ENCODE peak calls at places on chromosome 17, in six cellular contexts. One of them, this sample, is unnamed.

GRCh38 chr17:17609121-17609520 is 17.6 kb upstream of the PEMT start:
- DNase-seq in nephron progenitor cell: no peak
- DNase-seq in stimulated activated CD8-positive, alpha-beta memory T cell treated with anti-CD3 and anti-CD28 coated beads, Interleukin-7, amount 100 ng/mL, for 1 hour: no peak
- DNase-seq in AG10803: no peak
- DNase-seq in neural crest cell: no peak
- DNase-seq in mucosa of gallbladder: no peak
- DNase-seq in this sample: no peak

GRCh38 chr17:5537251-5537650 is 47.1 kb downstream of the NLRP1 start:
- DNase-seq in nephron progenitor cell: no peak
- DNase-seq in stimulated activated CD8-positive, alpha-beta memory T cell treated with anti-CD3 and anti-CD28 coated beads, Interleukin-7, amount 100 ng/mL, for 1 hour: no peak
- DNase-seq in AG10803: peak; percentile 20
- DNase-seq in neural crest cell: no peak
- DNase-seq in mucosa of gallbladder: no peak
- DNase-seq in this sample: no peak

GRCh38 chr17:67974598-67975066 is 21.6 kb downstream of the C17orf58 start:
- DNase-seq in nephron progenitor cell: no peak
- DNase-seq in stimulated activated CD8-positive, alpha-beta memory T cell treated with anti-CD3 and anti-CD28 coated beads, Interleukin-7, amount 100 ng/mL, for 1 hour: no peak
- DNase-seq in AG10803: no peak
- DNase-seq in neural crest cell: no peak
- DNase-seq in mucosa of gallbladder: no peak
- DNase-seq in this sample: no peak

GRCh38 chr17:7837375-7838290 is 3.6 kb downstream of the KDM6B start:
- DNase-seq in nephron progenitor cell: no peak
- DNase-seq in stimulated activated CD8-positive, alpha-beta memory T cell treated with anti-CD3 and anti-CD28 coated beads, Interleukin-7, amount 100 ng/mL, for 1 hour: no peak
- DNase-seq in AG10803: no peak
- DNase-seq in neural crest cell: no peak
- DNase-seq in mucosa of gallbladder: no peak
- DNase-seq in this sample: no peak

GRCh38 chr17:11326492-11326891 is 85.5 kb downstream of the SHISA6 start:
- DNase-seq in nephron progenitor cell: no peak
- DNase-seq in stimulated activated CD8-positive, alpha-beta memory T cell treated with anti-CD3 and anti-CD28 coated beads, Interleukin-7, amount 100 ng/mL, for 1 hour: no peak
- DNase-seq in AG10803: no peak
- DNase-seq in neural crest cell: no peak
- DNase-seq in mucosa of gallbladder: no peak
- DNase-seq in this sample: no peak

GRCh38 chr17:73007447-73007846 is 85.0 kb downstream of the SLC39A11 start:
- DNase-seq in nephron progenitor cell: no peak
- DNase-seq in stimulated activated CD8-positive, alpha-beta memory T cell treated with anti-CD3 and anti-CD28 coated beads, Interleukin-7, amount 100 ng/mL, for 1 hour: no peak
- DNase-seq in AG10803: peak; percentile 14
- DNase-seq in neural crest cell: no peak
- DNase-seq in mucosa of gallbladder: no peak
- DNase-seq in this sample: no peak

GRCh38 chr17:45408611-45409421 is 23.9 kb downstream of the ARHGAP27 start:
- DNase-seq in nephron progenitor cell: no peak
- DNase-seq in stimulated activated CD8-positive, alpha-beta memory T cell treated with anti-CD3 and anti-CD28 coated beads, Interleukin-7, amount 100 ng/mL, for 1 hour: no peak
- DNase-seq in AG10803: no peak
- DNase-seq in neural crest cell: no peak
- DNase-seq in mucosa of gallbladder: no peak
- DNase-seq in this sample: no peak

GRCh38 chr17:50208611-50209061 is 7.2 kb upstream of the COL1A1 start:
- DNase-seq in nephron progenitor cell: no peak
- DNase-seq in stimulated activated CD8-positive, alpha-beta memory T cell treated with anti-CD3 and anti-CD28 coated beads, Interleukin-7, amount 100 ng/mL, for 1 hour: no peak
- DNase-seq in AG10803: no peak
- DNase-seq in neural crest cell: no peak
- DNase-seq in mucosa of gallbladder: no peak
- DNase-seq in this sample: no peak

GRCh38 chr17:68821860-68822693 is 133.1 kb downstream of the ABCA8 start:
- DNase-seq in nephron progenitor cell: peak; percentile 3
- DNase-seq in stimulated activated CD8-positive, alpha-beta memory T cell treated with anti-CD3 and anti-CD28 coated beads, Interleukin-7, amount 100 ng/mL, for 1 hour: no peak
- DNase-seq in AG10803: peak; percentile 84
- DNase-seq in neural crest cell: no peak
- DNase-seq in mucosa of gallbladder: no peak
- DNase-seq in this sample: no peak

GRCh38 chr17:27630607-27631408 is at the start of gene LGALS9:
- DNase-seq in nephron progenitor cell: no peak
- DNase-seq in stimulated activated CD8-positive, alpha-beta memory T cell treated with anti-CD3 and anti-CD28 coated beads, Interleukin-7, amount 100 ng/mL, for 1 hour: no peak
- DNase-seq in AG10803: peak; percentile 51
- DNase-seq in neural crest cell: no peak
- DNase-seq in mucosa of gallbladder: peak; percentile 74
- DNase-seq in this sample: peak; percentile 7

This sample was measured in midbrain.